ENCODE peak calls at places on chromosomes 5 and 9, in ten cellular contexts. C is brain microvascular endothelial cell, K is nephron progenitor cell, P is IMR-90, D is osteoblast, B is fibroblast of pulmonary artery, U is cardiac fibroblast, S is A549, X is GM12865, O is heart left ventricle. J is an unnamed sample.

GRCh38 chr9:133103183-133103986 is 17.7 kb downstream of the RALGDS start:
- DNase-seq in K (peak; percentile 80), B (peak; percentile 46), D (peak; percentile 98), C (no peak), X (peak; percentile 56), O (peak; percentile 66), U (peak; percentile 45), S (peak; percentile 72), P (peak; percentile 19), J (no peak)

GRCh38 chr5:160379485-160379884 is 9.1 kb upstream of the C1QTNF2 start:
- DNase-seq in D (no peak), C (no peak), U (no peak), X (no peak), S (no peak), K (no peak), B (no peak), O (no peak), P (no peak), J (no peak)

GRCh38 chr5:93192683-93193082 is 388.3 kb downstream of the NR2F1-AS1 start:
- DNase-seq in X (no peak), P (no peak), O (no peak), K (no peak), S (no peak), C (no peak), U (no peak), B (no peak), D (no peak), J (no peak)

GRCh38 chr5:103223031-103223955 is 35.3 kb upstream of the MACIR start:
- DNase-seq in C (no peak), B (no peak), D (no peak), S (no peak), P (no peak), X (no peak), K (no peak), U (no peak), O (no peak), J (no peak)

GRCh38 chr9:14213504-14213903 is 100.4 kb downstream of the NFIB start:
- DNase-seq in O (no peak), D (no peak), C (no peak), K (no peak), P (no peak), U (no peak), S (no peak), B (no peak), X (no peak), J (no peak)

GRCh38 chr9:119026120-119026519 is 343.1 kb downstream of the BRINP1 start:
- DNase-seq in K (no peak), X (no peak), B (no peak), S (no peak), P (no peak), U (no peak), O (peak; percentile 53), D (peak; percentile 65), C (no peak), J (no peak)

GRCh38 chr5:159051431-159052281 is 48.1 kb downstream of the EBF1 start:
- DNase-seq in D (no peak), U (peak; percentile 43), X (peak; percentile 80), P (no peak), B (peak; percentile 31), S (no peak), K (peak; percentile 80), C (peak; percentile 40), O (peak; percentile 70), J (no peak)

GRCh38 chr5:145924849-145925248 is 11.5 kb upstream of the SH3RF2 start:
- DNase-seq in C (no peak), U (no peak), X (no peak), O (no peak), B (no peak), S (no peak), D (no peak), P (no peak), K (no peak), J (no peak)

GRCh38 chr5:170846416-170846815 is 15.4 kb upstream of the RANBP17 start:
- DNase-seq in O (no peak), U (no peak), S (no peak), X (no peak), D (no peak), B (peak; percentile 26), C (peak; percentile 33), K (no peak), P (no peak), J (no peak)

GRCh38 chr9:113409883-113410206 is 630 bp downstream of the POLE3 start:
- DNase-seq in D (no peak), C (no peak), S (no peak), O (no peak), K (no peak), P (no peak), B (no peak), X (no peak), U (peak; percentile 13), J (no peak)

GRCh38 chr5:150068961-150069618 is 17.3 kb downstream of the CSF1R start:
- DNase-seq in P (no peak), S (no peak), O (no peak), C (no peak), D (peak; percentile 41), B (no peak), K (no peak), X (no peak), U (no peak), J (no peak)

GRCh38 chr5:133827001-133827400 is 141.4 kb downstream of the C5orf15 start:
- DNase-seq in D (no peak), K (peak; percentile 35), O (no peak), P (no peak), B (no peak), X (no peak), C (no peak), S (no peak), U (no peak), J (no peak)

GRCh38 chr5:38387161-38387560 is 128.8 kb downstream of the EGFLAM start:
- DNase-seq in S (no peak), X (no peak), O (no peak), P (no peak), B (no peak), D (no peak), K (no peak), C (no peak), U (no peak), J (no peak)

GRCh38 chr5:178143901-178144300 is 9.8 kb downstream of the NHP2 start:
- DNase-seq in P (peak; percentile 59), U (peak; percentile 77), D (no peak), B (peak; percentile 43), O (peak; percentile 59), S (no peak), K (no peak), X (no peak), C (no peak), J (no peak)

DNA sequence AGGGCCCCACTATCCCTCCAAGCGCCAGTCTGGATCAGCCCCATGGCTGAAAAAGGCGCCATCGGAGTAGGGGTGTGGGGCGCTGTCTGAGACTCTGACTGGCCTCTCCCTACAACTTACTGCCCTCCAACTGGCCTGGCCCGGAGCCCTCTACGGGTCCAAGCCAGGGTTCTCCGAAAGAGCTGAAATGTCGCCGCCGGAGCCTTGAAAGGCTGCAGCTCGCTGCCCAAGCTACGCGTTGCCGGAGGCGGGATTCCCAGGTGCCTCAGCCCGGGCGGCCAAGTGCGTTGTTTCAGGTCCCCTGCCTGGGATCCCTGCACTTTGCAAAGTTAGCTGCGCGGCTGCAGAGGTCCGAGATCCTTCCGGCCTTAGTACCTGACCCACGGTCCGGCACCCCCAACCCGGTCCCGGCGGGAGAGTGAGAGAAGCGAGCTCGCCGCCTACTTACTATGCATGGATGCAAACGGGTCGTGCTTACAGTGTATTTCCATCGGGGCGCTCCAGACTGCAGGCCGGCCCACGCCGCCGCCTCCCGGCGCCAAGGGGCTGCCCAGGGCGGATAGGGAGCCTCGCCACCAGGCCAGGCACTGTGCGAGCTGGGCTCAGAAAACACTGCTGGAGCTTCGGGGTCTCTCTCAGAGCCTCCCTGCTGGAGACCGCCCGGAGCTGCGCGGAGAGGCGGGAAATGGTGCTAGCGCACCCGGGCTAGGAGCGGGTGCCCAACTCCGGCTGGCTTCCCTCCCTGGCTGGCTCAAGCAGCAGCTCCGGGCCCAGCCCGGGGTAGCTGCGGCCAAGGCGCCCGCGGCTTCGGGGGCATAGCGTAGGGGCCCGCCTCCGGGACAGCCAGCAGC is 7.8 kb downstream of the PAX5 start:
- DNase-seq in C (no peak), U (no peak), O (no peak), D (peak; percentile 79), P (no peak), S (no peak), K (peak; percentile 22), B (no peak), X (peak; percentile 53), J (no peak)
- TF ChIP-seq CTCF in C (no peak), U (no peak), O (no peak), D (no peak), P (no peak), S (no peak), K (no peak), B (no peak), X (no peak), J (no peak)

GRCh38 chr5:74127377-74128338 is 501.7 kb downstream of the ARHGEF28 start:
- DNase-seq in P (peak; percentile 33), D (no peak), K (no peak), U (peak; percentile 26), S (peak; percentile 47), O (no peak), C (peak; percentile 12), X (no peak), B (peak; percentile 45), J (no peak)
- TF ChIP-seq CTCF in P (peak; percentile 24), D (peak; percentile 23), K (no peak), U (peak; percentile 22), S (peak; percentile 39), O (peak; percentile 6), C (peak; percentile 60), X (no peak), B (peak; percentile 48), J (peak; percentile 32)

DNA sequence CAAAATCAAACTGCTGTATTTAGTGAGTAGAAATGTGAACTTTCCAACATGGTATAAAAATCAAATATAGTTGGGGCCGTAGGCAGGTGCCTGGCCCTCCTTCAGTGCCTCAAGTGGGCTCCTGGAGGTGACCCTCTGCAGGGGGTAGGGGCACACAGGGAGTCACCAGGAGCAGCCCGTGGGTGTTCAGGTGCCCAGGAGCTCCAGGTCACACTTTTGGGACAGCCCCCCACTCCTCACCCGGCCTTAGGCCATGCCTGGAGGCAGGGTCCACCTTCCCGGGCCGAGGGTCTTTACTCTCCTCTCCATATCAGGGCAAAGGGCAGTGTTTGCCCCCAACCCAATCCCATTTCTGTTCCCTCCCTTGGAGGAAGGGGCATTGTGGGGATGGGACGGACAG is 108.0 kb upstream of the MTAP start:
- DNase-seq in U (no peak), X (no peak), K (no peak), O (no peak), D (no peak), S (no peak), P (no peak), C (no peak), B (no peak), J (no peak)
- TF ChIP-seq CTCF in U (no peak), X (no peak), K (no peak), O (no peak), D (no peak), S (no peak), P (no peak), C (no peak), B (no peak), J (no peak)

GRCh38 chr9:116115731-116116353 is 37.7 kb upstream of the PAPPA start:
- DNase-seq in O (no peak), B (peak; percentile 74), K (no peak), D (peak; percentile 14), C (peak; percentile 37), P (peak; percentile 78), X (no peak), S (no peak), U (peak; percentile 75), J (peak; percentile 57)

GRCh38 chr9:116116411-116116810 is 37.2 kb upstream of the PAPPA start:
- DNase-seq in X (no peak), C (no peak), S (no peak), P (no peak), U (no peak), O (no peak), B (no peak), K (no peak), D (no peak), J (no peak)

GRCh38 chr9:116112236-116112635 is 41.4 kb upstream of the PAPPA start:
- DNase-seq in S (peak; percentile 5), U (peak; percentile 39), D (peak; percentile 10), P (peak; percentile 31), C (no peak), O (no peak), X (no peak), B (peak; percentile 54), K (no peak), J (no peak)
- TF ChIP-seq CTCF in S (peak; percentile 31), U (peak; percentile 40), D (peak; percentile 44), P (peak; percentile 36), C (peak; percentile 35), O (peak; percentile 26), X (no peak), B (peak; percentile 42), K (no peak), J (peak; percentile 0)

J was measured in AG09319.